ENCODE peak calls at places on chromosomes 1 and 21, in four cellular contexts. One of them, this sample, is unnamed.

GRCh38 chr1:90718411-90719320 is 1.6 kb upstream of the BARHL2 start:
- DNase-seq in mesendoderm: peak
- DNase-seq in H9: peak
- DNase-seq in H1: no peak
- DNase-seq in this sample: no peak

GRCh38 chr1:10074855-10075418 is 42.2 kb downstream of the UBE4B start:
- DNase-seq in mesendoderm: no peak
- DNase-seq in H9: no peak
- DNase-seq in H1: no peak
- DNase-seq in this sample: peak

GRCh38 chr1:57696904-57697303 is 273.0 kb upstream of the DAB1 start:
- DNase-seq in H9: no peak
- DNase-seq in H1: no peak
- DNase-seq in mesendoderm: no peak
- DNase-seq in this sample: no peak

GRCh38 chr1:219294251-219294650 is 120.6 kb downstream of the LYPLAL1 start:
- DNase-seq in H1: no peak
- DNase-seq in mesendoderm: no peak
- DNase-seq in H9: no peak
- DNase-seq in this sample: no peak

GRCh38 chr1:99170516-99170915 is 93.8 kb upstream of the PLPPR4 start:
- DNase-seq in H9: no peak
- DNase-seq in mesendoderm: no peak
- DNase-seq in H1: no peak
- DNase-seq in this sample: peak

GRCh38 chr1:26483980-26484379 is 11.7 kb downstream of the HMGN2 start:
- DNase-seq in mesendoderm: no peak
- DNase-seq in H9: no peak
- DNase-seq in H1: no peak
- DNase-seq in this sample: peak

GRCh38 chr1:100699744-100700143 is 19.8 kb upstream of the VCAM1 start:
- DNase-seq in mesendoderm: no peak
- DNase-seq in H1: no peak
- DNase-seq in H9: no peak
- DNase-seq in this sample: peak

GRCh38 chr21:45050361-45050785 is 24.0 kb upstream of the ADARB1 start:
- DNase-seq in H1: no peak
- DNase-seq in H9: no peak
- DNase-seq in mesendoderm: no peak
- DNase-seq in this sample: no peak

GRCh38 chr1:180953291-180953747 is 40.6 kb downstream of the KIAA1614 start:
- DNase-seq in mesendoderm: no peak
- DNase-seq in H9: no peak
- DNase-seq in H1: no peak
- DNase-seq in this sample: no peak

GRCh38 chr1:111878649-111879048 is 110.8 kb downstream of the KCND3 start:
- DNase-seq in H1: no peak
- DNase-seq in mesendoderm: no peak
- DNase-seq in H9: no peak
- DNase-seq in this sample: no peak

GRCh38 chr21:26776320-26777021 is 68.7 kb downstream of the ADAMTS1 start:
- DNase-seq in mesendoderm: no peak
- DNase-seq in H1: no peak
- DNase-seq in H9: no peak
- DNase-seq in this sample: peak

GRCh38 chr1:6271554-6271953 is 10.7 kb upstream of the GPR153 start:
- DNase-seq in mesendoderm: no peak
- DNase-seq in H1: no peak
- DNase-seq in H9: no peak
- DNase-seq in this sample: no peak

GRCh38 chr1:110050602-110051261 is 16.3 kb downstream of the STRIP1 start:
- DNase-seq in mesendoderm: no peak
- DNase-seq in H9: no peak
- DNase-seq in H1: no peak
- DNase-seq in this sample: peak

GRCh38 chr1:41843378-41843777 is 75.3 kb downstream of the HIVEP3 start:
- DNase-seq in mesendoderm: peak
- DNase-seq in H9: no peak
- DNase-seq in H1: no peak
- DNase-seq in this sample: peak

GRCh38 chr21:44982558-44983244 is 42.9 kb downstream of the SLX9 start:
- DNase-seq in H9: no peak
- DNase-seq in H1: no peak
- DNase-seq in mesendoderm: peak
- DNase-seq in this sample: peak

GRCh38 chr1:230797376-230798186 is 50.4 kb downstream of the CAPN9 start:
- DNase-seq in mesendoderm: peak
- DNase-seq in H9: peak
- DNase-seq in H1: no peak
- DNase-seq in this sample: peak

GRCh38 chr1:26353976-26354820 is at the start of gene CRYBG2:
- DNase-seq in H1: no peak
- DNase-seq in mesendoderm: no peak
- DNase-seq in H9: no peak
- DNase-seq in this sample: no peak

GRCh38 chr1:119659628-119660027 is 11.6 kb upstream of the ZNF697 start:
- DNase-seq in mesendoderm: peak
- DNase-seq in H1: no peak
- DNase-seq in H9: peak
- DNase-seq in this sample: peak

GRCh38 chr1:230186003-230186863 is 119.2 kb downstream of the GALNT2 start:
- DNase-seq in H9: peak
- DNase-seq in mesendoderm: peak
- DNase-seq in H1: peak
- DNase-seq in this sample: peak

GRCh38 chr1:231037585-231038517 is 2.2 kb downstream of the FAM89A start:
- DNase-seq in mesendoderm: peak
- DNase-seq in H9: no peak
- DNase-seq in H1: no peak
- DNase-seq in this sample: no peak

GRCh38 chr1:221806984-221807383 is 65.1 kb upstream of the DUSP10 start:
- DNase-seq in H9: no peak
- DNase-seq in H1: no peak
- DNase-seq in mesendoderm: no peak
- DNase-seq in this sample: no peak

GRCh38 chr1:117673405-117673804 is 67.6 kb downstream of the TENT5C start:
- DNase-seq in H1: no peak
- DNase-seq in H9: no peak
- DNase-seq in mesendoderm: no peak
- DNase-seq in this sample: peak

GRCh38 chr1:78255849-78256248 is 210.1 kb downstream of the GIPC2 start:
- DNase-seq in H9: no peak
- DNase-seq in mesendoderm: no peak
- DNase-seq in H1: no peak
- DNase-seq in this sample: no peak

GRCh38 chr1:87024936-87025537 is 110.6 kb downstream of the HS2ST1 start:
- DNase-seq in mesendoderm: peak
- DNase-seq in H9: peak
- DNase-seq in H1: no peak
- DNase-seq in this sample: peak

GRCh38 chr1:211329764-211330201 is 3.1 kb downstream of the TRAF5 start:
- DNase-seq in H9: no peak
- DNase-seq in H1: no peak
- DNase-seq in mesendoderm: peak
- DNase-seq in this sample: no peak

GRCh38 chr21:39670741-39671140 is 58.0 kb downstream of the B3GALT5 start:
- DNase-seq in mesendoderm: no peak
- DNase-seq in H1: no peak
- DNase-seq in H9: no peak
- DNase-seq in this sample: no peak

GRCh38 chr1:69791311-69791710 is 223.6 kb downstream of the LRRC7 start:
- DNase-seq in mesendoderm: no peak
- DNase-seq in H1: no peak
- DNase-seq in H9: no peak
- DNase-seq in this sample: no peak

GRCh38 chr21:33199516-33200217 is 30.1 kb upstream of the IFNAR2 start:
- DNase-seq in H1: no peak
- DNase-seq in H9: peak
- DNase-seq in mesendoderm: peak
- DNase-seq in this sample: peak

GRCh38 chr1:56477164-56478111 is 101.9 kb downstream of the PLPP3 start:
- DNase-seq in mesendoderm: peak
- DNase-seq in H9: peak
- DNase-seq in H1: peak
- DNase-seq in this sample: peak

GRCh38 chr21:31293986-31294385 is 50.1 kb downstream of the TIAM1 start:
- DNase-seq in mesendoderm: peak
- DNase-seq in H1: no peak
- DNase-seq in H9: no peak
- DNase-seq in this sample: peak

GRCh38 chr1:239725371-239725770 is 339.0 kb downstream of the CHRM3 start:
- DNase-seq in H1: no peak
- DNase-seq in mesendoderm: no peak
- DNase-seq in H9: no peak
- DNase-seq in this sample: no peak

GRCh38 chr1:62012095-62012494 is 182.6 kb upstream of the L1TD1 start:
- DNase-seq in H9: no peak
- DNase-seq in H1: no peak
- DNase-seq in mesendoderm: no peak
- DNase-seq in this sample: no peak
- H4K5ac ChIP-seq in H9: no peak
- H4K5ac ChIP-seq in H1: no peak
- H4K5ac ChIP-seq in mesendoderm: no peak
- H4K5ac ChIP-seq in this sample: no peak

DNA sequence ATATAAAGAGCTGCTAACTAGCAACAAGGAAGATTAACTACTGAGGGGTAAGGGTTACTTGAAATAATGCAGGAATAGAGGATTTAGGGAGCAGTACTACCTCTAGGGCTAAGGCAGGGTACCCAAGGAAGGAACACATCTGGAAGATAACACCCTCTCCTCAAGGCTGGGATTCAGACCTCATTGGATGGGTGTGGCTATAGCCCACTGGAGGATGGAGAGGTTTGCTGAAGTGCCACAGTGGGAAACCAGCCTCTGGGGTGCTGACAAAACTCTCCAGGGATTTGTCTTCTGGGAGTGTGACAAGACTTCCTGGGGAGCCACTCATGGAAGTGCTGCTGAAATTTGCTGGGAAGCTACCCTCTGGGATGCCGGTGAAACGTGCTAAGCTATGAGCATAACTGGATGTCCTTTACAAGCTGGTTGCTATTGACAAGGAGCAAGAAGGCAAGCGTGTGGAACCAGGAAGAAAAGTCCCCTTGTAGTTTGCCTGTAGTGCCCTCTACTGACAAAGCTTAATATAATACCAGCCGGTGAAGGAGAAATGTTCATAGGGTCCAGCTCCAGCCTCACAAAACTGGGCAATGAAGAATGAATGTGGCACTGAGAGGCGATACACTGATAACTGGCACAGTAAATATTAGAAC is 122.8 kb upstream of the USP24 start:
- DNase-seq in mesendoderm: peak
- DNase-seq in H9: peak
- DNase-seq in H1: peak
- DNase-seq in this sample: peak
- H4K5ac ChIP-seq in mesendoderm: no peak
- H4K5ac ChIP-seq in H9: no peak
- H4K5ac ChIP-seq in H1: no peak
- H4K5ac ChIP-seq in this sample: no peak

GRCh38 chr1:172918478-172918877 is 132.3 kb downstream of the TNFSF18 start:
- DNase-seq in mesendoderm: no peak
- DNase-seq in H9: no peak
- DNase-seq in H1: no peak
- DNase-seq in this sample: no peak

GRCh38 chr1:172914517-172915144 is 136.1 kb downstream of the TNFSF18 start:
- DNase-seq in H9: no peak
- DNase-seq in mesendoderm: no peak
- DNase-seq in H1: no peak
- DNase-seq in this sample: peak

GRCh38 chr1:172916126-172916525 is 134.6 kb downstream of the TNFSF18 start:
- DNase-seq in H1: no peak
- DNase-seq in H9: no peak
- DNase-seq in mesendoderm: no peak
- DNase-seq in this sample: peak

GRCh38 chr1:172915276-172915675 is 135.5 kb downstream of the TNFSF18 start:
- DNase-seq in H9: no peak
- DNase-seq in mesendoderm: no peak
- DNase-seq in H1: no peak
- DNase-seq in this sample: no peak

GRCh38 chr1:172917972-172918371 is 132.8 kb downstream of the TNFSF18 start:
- DNase-seq in mesendoderm: peak
- DNase-seq in H1: no peak
- DNase-seq in H9: no peak
- DNase-seq in this sample: peak
- H4K5ac ChIP-seq in mesendoderm: no peak
- H4K5ac ChIP-seq in H1: no peak
- H4K5ac ChIP-seq in H9: no peak
- H4K5ac ChIP-seq in this sample: peak

DNA sequence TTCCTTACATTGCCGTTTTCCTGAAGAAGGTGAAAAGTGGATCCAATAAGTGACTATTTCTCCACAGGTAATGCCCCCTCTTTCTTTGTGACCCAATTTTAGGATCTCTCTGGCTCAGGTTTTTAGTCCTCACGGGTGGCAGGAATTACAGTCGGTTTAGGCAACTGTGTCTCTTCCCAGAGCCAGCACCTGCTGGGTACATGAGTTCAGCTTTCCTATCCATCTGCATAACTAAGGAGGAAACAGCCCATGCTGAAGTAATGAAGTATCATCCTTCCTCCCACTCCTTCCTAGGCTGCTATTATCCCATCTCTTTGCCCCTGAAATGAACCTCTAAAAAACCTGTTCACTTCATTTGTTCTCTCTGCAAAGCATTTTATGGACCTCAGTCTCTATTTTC is 544.6 kb downstream of the NEGR1 start:
- DNase-seq in mesendoderm: no peak
- DNase-seq in H9: peak
- DNase-seq in H1: no peak
- DNase-seq in this sample: no peak
- H4K5ac ChIP-seq in mesendoderm: no peak
- H4K5ac ChIP-seq in H9: no peak
- H4K5ac ChIP-seq in H1: no peak
- H4K5ac ChIP-seq in this sample: no peak

GRCh38 chr1:3370856-3371703 is 83.4 kb upstream of the ARHGEF16 start:
- DNase-seq in mesendoderm: no peak
- DNase-seq in H1: no peak
- DNase-seq in H9: no peak
- DNase-seq in this sample: no peak
- H4K5ac ChIP-seq in mesendoderm: no peak
- H4K5ac ChIP-seq in H1: no peak
- H4K5ac ChIP-seq in H9: no peak
- H4K5ac ChIP-seq in this sample: no peak

GRCh38 chr1:158014702-158015320 is 21.4 kb downstream of the KIRREL1 start:
- DNase-seq in H1: no peak
- DNase-seq in mesendoderm: no peak
- DNase-seq in H9: no peak
- DNase-seq in this sample: no peak

GRCh38 chr1:158019177-158019868 is 25.9 kb downstream of the KIRREL1 start:
- DNase-seq in H9: peak
- DNase-seq in mesendoderm: peak
- DNase-seq in H1: peak
- DNase-seq in this sample: peak

GRCh38 chr1:158013840-158014520 is 20.5 kb downstream of the KIRREL1 start:
- DNase-seq in H9: no peak
- DNase-seq in mesendoderm: no peak
- DNase-seq in H1: no peak
- DNase-seq in this sample: peak

GRCh38 chr1:158017800-158018595 is 24.6 kb downstream of the KIRREL1 start:
- DNase-seq in mesendoderm: no peak
- DNase-seq in H1: no peak
- DNase-seq in H9: no peak
- DNase-seq in this sample: no peak

GRCh38 chr1:158016651-158017335 is 23.3 kb downstream of the KIRREL1 start:
- DNase-seq in mesendoderm: peak
- DNase-seq in H1: no peak
- DNase-seq in H9: no peak
- DNase-seq in this sample: no peak
- H4K5ac ChIP-seq in mesendoderm: peak
- H4K5ac ChIP-seq in H1: no peak
- H4K5ac ChIP-seq in H9: no peak
- H4K5ac ChIP-seq in this sample: peak

This sample was measured in IMR-90.